ENCODE peak calls at places on chromosomes 7 and 10, in seven cellular contexts. O is AG04450; T is breast epithelium; F is psoas muscle; R is neural progenitor cell; D is dorsolateral prefrontal cortex; G is CD8-positive, alpha-beta T cell. E is an unnamed sample.

GRCh38 chr7:108094375-108094774 is 35.8 kb downstream of the LAMB4 start:
- DNase-seq in T (no peak), F (no peak), R (no peak), D (no peak), G (no peak), O (no peak), E (no peak)

GRCh38 chr10:76115471-76116155 is 684.2 kb downstream of the LRMDA start:
- DNase-seq in G (no peak), F (no peak), R (no peak), T (no peak), D (no peak), O (no peak), E (no peak)

GRCh38 chr10:32132357-32132756 is 76.1 kb upstream of the KIF5B start:
- DNase-seq in F (no peak), G (no peak), D (no peak), O (no peak), R (peak), T (no peak), E (no peak)

GRCh38 chr10:609868-610545 is 79.5 kb downstream of the DIP2C start:
- DNase-seq in D (no peak), T (no peak), O (no peak), R (peak), F (no peak), G (no peak), E (no peak)

GRCh38 chr10:4058514-4059029 is 273.6 kb upstream of the KLF6 start:
- DNase-seq in T (no peak), F (no peak), R (no peak), D (no peak), O (no peak), G (no peak), E (no peak)

GRCh38 chr7:98165827-98166667 is 45.2 kb upstream of the BHLHA15 start:
- DNase-seq in F (no peak), D (peak), T (no peak), G (peak), O (no peak), R (peak), E (no peak)

GRCh38 chr7:47635091-47636090 is 53.5 kb upstream of the TNS3 start:
- DNase-seq in F (no peak), T (peak), R (peak), O (no peak), G (no peak), D (no peak), E (no peak)

GRCh38 chr7:507623-508305 is 11.9 kb downstream of the PDGFA start:
- DNase-seq in T (no peak), O (no peak), F (peak), R (no peak), D (no peak), G (no peak), E (no peak)

GRCh38 chr10:20593649-20594048 is 303.5 kb downstream of the NEBL start:
- DNase-seq in O (no peak), G (no peak), R (no peak), F (no peak), T (no peak), D (no peak), E (no peak)

GRCh38 chr7:151891182-151891581 is 14.3 kb upstream of the PRKAG2 start:
- DNase-seq in G (no peak), O (no peak), T (no peak), R (no peak), D (no peak), F (no peak), E (no peak)

GRCh38 chr10:93113042-93113441 is 39.3 kb downstream of the CYP26A1 start:
- DNase-seq in O (no peak), T (no peak), D (no peak), R (no peak), F (no peak), G (no peak), E (no peak)

GRCh38 chr10:69626826-69627225 is 3.2 kb upstream of the FAM241B start:
- DNase-seq in D (no peak), F (no peak), O (no peak), R (no peak), T (no peak), G (no peak), E (no peak)

GRCh38 chr10:85168287-85168686 is 839.9 kb downstream of the CCSER2 start:
- DNase-seq in T (no peak), G (no peak), F (no peak), O (no peak), R (no peak), D (no peak), E (no peak)

GRCh38 chr7:107169120-107170050 is 582 bp downstream of the HBP1 start:
- DNase-seq in F (peak), R (peak), O (peak), G (peak), D (peak), T (peak), E (peak)

GRCh38 chr10:73875139-73875475 is 752 bp upstream of the CAMK2G start:
- DNase-seq in D (no peak), G (peak), F (no peak), R (no peak), T (no peak), O (no peak), E (no peak)

GRCh38 chr10:97868134-97868685 is 18.6 kb downstream of the GOLGA7B start:
- DNase-seq in D (no peak), O (no peak), G (no peak), T (no peak), R (no peak), F (no peak), E (no peak)

GRCh38 chr10:97538839-97539238 is 33.7 kb upstream of the ANKRD2 start:
- DNase-seq in T (peak), O (no peak), R (no peak), D (no peak), F (no peak), G (no peak), E (no peak)

GRCh38 chr7:90625562-90625961 is 29.4 kb downstream of the CDK14 start:
- DNase-seq in D (no peak), R (peak), G (no peak), T (peak), F (peak), O (peak), E (no peak)

GRCh38 chr10:22010973-22011408 is 7.5 kb upstream of the DNAJC1 start:
- DNase-seq in R (no peak), T (no peak), D (no peak), F (no peak), O (no peak), G (no peak), E (no peak)

GRCh38 chr10:6464862-6465430 is 115.1 kb downstream of the PRKCQ start:
- DNase-seq in D (no peak), R (no peak), F (no peak), T (no peak), O (no peak), G (no peak), E (no peak)

GRCh38 chr10:29559996-29560395 is 74.8 kb downstream of the SVIL start:
- DNase-seq in F (no peak), G (no peak), O (no peak), D (no peak), T (no peak), R (no peak), E (no peak)

GRCh38 chr10:110447886-110448285 is 49.8 kb upstream of the DUSP5 start:
- DNase-seq in R (no peak), T (no peak), F (no peak), D (no peak), O (no peak), G (no peak), E (no peak)

GRCh38 chr7:137932881-137933269 is 69.0 kb downstream of the CREB3L2 start:
- DNase-seq in G (no peak), F (no peak), R (no peak), D (no peak), O (no peak), T (no peak), E (peak)

GRCh38 chr10:43140414-43140813 is 2.2 kb downstream of the CSGALNACT2 start:
- DNase-seq in O (peak), T (no peak), D (no peak), F (no peak), R (no peak), G (no peak), E (peak)

GRCh38 chr7:158252837-158253669 is 334.6 kb downstream of the PTPRN2 start:
- DNase-seq in T (no peak), G (no peak), D (peak), R (no peak), F (no peak), O (no peak), E (no peak)

GRCh38 chr10:72616716-72617115 is 9.2 kb downstream of the MICU1 start:
- DNase-seq in F (no peak), O (no peak), T (no peak), G (no peak), D (peak), R (no peak), E (no peak)

GRCh38 chr10:72611783-72612182 is 14.1 kb downstream of the MICU1 start:
- DNase-seq in G (no peak), D (no peak), F (no peak), T (no peak), O (no peak), R (no peak), E (no peak)

GRCh38 chr10:72615985-72616384 is 9.9 kb downstream of the MICU1 start:
- DNase-seq in D (no peak), O (no peak), G (no peak), T (no peak), F (no peak), R (no peak), E (no peak)

DNA sequence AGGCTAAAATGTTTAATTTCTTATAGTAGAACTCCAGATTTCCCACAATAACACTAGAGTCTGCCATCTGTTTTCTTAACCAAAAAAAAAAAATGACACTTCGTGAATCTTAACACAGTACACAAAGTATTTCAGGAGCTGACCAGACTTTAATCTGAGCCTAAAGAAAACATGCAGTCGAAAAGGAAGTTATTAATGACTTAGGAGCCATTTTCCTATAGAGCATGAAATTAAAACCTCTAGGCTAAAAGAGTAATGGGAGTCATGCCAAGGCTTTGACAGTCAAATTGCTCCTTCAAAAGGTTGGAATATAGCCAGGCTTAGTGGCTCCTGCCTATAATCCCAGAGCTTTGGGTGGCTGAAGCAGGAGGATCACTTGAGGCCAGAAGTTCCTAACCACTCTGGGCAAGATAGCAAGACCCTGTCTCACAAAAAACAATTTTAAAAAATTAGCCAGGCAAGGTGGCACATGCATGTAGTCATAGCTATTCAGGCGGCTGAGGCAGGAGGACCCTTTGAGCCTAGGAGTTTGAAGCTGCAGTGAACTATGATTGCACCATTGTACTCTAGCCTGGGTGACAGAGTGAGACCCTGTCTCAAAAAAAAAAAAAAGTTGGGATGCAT is 13.6 kb downstream of the MICU1 start:
- DNase-seq in F (no peak), G (no peak), O (no peak), R (no peak), T (no peak), D (no peak), E (no peak)
- H3K4me3 ChIP-seq in F (peak), G (no peak), O (no peak), R (no peak), T (no peak), D (peak), E (no peak)

DNA sequence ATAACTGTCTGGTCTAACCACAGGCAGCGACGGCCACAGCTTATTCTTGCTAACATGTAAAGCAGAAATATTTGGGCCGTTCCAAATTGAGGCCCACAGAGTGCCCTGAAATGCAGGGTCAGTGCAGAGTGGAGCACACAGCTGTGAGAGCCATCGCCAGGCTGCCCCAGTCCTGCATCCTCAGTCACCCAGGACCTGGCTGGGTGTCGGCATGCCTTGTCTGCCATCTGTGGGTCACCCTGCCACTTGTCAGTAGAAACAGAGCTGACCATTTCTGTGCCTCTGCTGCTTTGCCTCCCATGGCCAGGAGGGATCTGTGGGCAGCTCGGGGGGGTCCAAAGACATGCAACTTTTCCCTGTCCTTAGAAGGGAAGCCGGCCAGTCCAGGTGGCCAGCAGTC is 57.3 kb upstream of the BTBD16 start:
- DNase-seq in G (no peak), F (no peak), O (no peak), D (peak), T (no peak), R (peak), E (no peak)
- TF ChIP-seq CTCF in G (no peak), F (no peak), O (no peak), D (peak), T (no peak), R (peak), E (no peak)

DNA sequence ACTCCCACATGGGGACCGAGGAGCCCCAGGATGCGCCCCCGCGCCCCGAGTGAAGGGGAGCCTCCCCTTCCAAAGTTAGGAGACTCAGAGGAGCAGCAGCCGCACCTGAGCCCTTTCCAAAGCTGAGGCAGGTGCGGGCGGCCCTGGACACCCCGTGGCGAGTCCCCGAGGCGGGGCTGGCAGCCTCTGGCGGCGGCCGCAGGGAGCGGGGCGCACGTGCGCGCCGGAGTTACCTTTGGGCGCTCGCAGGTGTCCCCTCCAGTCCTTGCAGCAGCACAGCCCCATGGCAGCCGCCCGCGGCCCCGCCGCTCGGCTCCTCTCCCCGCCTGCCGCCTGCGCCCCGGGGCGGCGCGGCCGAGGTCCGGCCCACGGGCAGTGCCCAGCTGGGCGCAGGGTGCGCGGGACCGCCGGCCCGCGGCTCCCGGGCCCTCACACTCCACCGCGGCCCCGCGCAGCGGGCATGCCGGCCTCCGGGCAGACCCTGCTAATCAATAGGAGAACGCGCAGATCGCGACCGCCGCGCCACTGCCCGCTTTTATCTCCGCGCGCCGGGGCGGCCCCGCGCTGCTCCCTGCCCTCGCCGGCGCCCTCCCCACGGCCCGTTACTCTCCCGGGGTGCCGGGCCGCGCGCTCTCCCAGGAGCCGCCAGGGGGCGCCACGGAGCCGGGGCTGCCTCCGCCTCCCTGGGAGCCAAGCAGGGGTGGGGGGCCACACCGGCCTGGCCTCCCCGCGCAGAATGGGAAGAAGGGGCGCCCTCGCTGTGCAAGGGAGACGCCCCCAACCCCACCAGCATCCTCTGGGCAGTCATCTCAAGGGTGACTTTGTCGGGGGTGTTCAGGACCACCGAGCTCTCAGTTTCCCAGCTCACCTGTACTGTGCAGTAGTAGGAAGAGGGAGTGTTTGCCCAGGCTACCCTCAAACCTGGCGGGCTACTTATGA is 80.8 kb downstream of the ARHGAP22 start:
- DNase-seq in F (no peak), O (no peak), T (no peak), G (no peak), D (no peak), R (peak), E (no peak)
- H3K4me3 ChIP-seq in F (peak), O (peak), T (peak), G (no peak), D (peak), R (peak), E (peak)

GRCh38 chr7:14233026-14233897 is 243.8 kb upstream of the ETV1 start:
- DNase-seq in F (no peak), T (no peak), R (no peak), D (no peak), O (no peak), G (no peak), E (no peak)
- TF ChIP-seq CTCF in F (no peak), T (no peak), R (no peak), D (no peak), O (no peak), G (no peak), E (no peak)

DNA sequence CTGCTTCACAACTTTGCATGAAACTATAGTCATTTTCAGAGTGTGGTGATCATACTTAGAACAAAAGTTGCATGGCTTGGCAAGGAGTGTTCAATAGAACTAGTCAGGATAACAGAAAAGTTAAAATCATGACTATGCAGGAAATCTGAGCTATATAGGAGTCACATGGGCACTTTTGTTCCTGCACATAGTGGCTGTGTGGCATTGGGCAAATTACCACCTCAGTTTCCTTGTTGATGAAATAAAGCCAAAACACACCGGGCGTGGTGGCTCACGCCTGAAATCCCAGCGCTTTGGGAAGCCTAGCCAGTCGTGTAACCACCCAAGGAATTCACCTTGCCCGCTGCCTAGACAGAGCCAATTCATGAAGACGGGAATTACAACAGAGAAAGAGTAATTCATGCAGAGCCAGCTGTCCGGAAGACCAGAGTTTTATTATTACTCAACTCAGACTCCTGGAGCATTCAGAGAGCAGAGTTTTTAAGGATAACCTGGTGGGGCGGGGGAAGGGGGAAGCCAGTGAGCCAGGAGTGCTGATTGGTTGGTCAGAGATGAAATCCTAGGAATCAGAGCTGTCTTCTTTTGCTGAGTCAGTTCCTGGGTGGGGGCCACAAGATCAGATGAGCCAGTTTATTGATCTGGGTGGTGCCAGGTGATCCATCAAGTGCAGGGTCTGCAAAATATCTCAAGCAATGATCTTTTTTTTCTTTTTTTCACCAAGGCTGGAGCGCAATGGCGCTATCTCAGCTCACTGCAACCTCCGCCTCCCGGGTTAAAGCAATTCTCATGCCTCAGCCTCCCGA is 6.4 kb upstream of the MKRN1 start:
- DNase-seq in F (no peak), R (no peak), T (peak), D (no peak), G (no peak), O (no peak), E (peak)
- H3K4me3 ChIP-seq in F (no peak), R (no peak), T (no peak), D (no peak), G (no peak), O (no peak), E (no peak)

DNA sequence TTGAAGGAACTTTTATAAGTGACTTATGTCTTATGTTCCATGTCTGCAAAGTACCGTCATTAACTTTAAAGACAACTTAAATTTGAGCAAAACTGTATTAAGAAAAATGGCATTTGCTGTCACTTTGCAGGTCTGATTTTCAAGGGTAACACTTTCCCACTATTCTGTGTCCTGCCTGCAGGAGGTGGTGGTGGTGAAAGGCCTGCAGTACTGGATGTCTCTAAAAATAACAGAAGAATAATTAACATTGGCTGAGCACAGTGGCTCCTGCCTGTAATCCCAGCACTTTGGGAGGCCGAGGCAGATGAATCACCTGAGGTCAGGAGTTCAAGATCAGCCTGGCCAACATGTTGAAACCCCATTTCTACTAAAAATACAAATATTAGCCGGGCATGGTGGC is 13.2 kb upstream of the PTER start:
- DNase-seq in O (no peak), D (no peak), R (no peak), T (no peak), G (no peak), F (no peak), E (no peak)
- TF ChIP-seq CTCF in O (no peak), D (no peak), R (no peak), T (no peak), G (no peak), F (no peak), E (peak)

GRCh38 chr7:128025380-128025779 is 5.9 kb downstream of the LRRC4 start:
- DNase-seq in D (no peak), F (no peak), G (no peak), R (no peak), O (no peak), T (no peak), E (no peak)
- H3K4me3 ChIP-seq in D (peak), F (no peak), G (no peak), R (no peak), O (no peak), T (no peak), E (no peak)

E was measured in epithelial cell of proximal tubule.